ENCODE peak calls at places on chromosomes 13 and 19, in seven cellular contexts. O is H1, D is GM12891, Y is SK-N-SH, Z is GM12878, K is HepG2, W is K562. F is an unnamed sample.
A peak's percentile ranks its signal among the peaks of the same experiment; 100 is the strongest.

GRCh38 chr13:65336916-65337315 is 1893.2 kb downstream of the PCDH9 start:
- DNase-seq in O (no peak), D (no peak), Y (no peak), Z (no peak), K (no peak), W (no peak), F (no peak)

GRCh38 chr13:46866150-46866549 is 30.7 kb downstream of the HTR2A start:
- DNase-seq in O (no peak), D (no peak), Y (peak; percentile 21), Z (no peak), K (peak; percentile 4), W (no peak), F (no peak)

GRCh38 chr13:40103864-40104263 is 448.4 kb downstream of the COG6 start:
- DNase-seq in O (no peak), D (no peak), Y (no peak), Z (no peak), K (no peak), W (no peak), F (no peak)

GRCh38 chr13:39132286-39132685 is 94.0 kb downstream of the NHLRC3 start:
- DNase-seq in O (no peak), D (no peak), Y (no peak), Z (no peak), K (no peak), W (no peak), F (no peak)

GRCh38 chr13:20192470-20193141 is at the start of gene GJB2:
- DNase-seq in O (peak; percentile 54), D (no peak), Y (peak; percentile 51), Z (no peak), K (no peak), W (no peak), F (no peak)

GRCh38 chr13:40170091-40170490 is 496.4 kb downstream of the FOXO1 start:
- DNase-seq in O (no peak), D (no peak), Y (no peak), Z (no peak), K (no peak), W (no peak), F (no peak)

GRCh38 chr19:805161-805561 is 7.9 kb downstream of the PTBP1 start:
- DNase-seq in O (no peak), D (no peak), Y (peak; percentile 42), Z (no peak), K (no peak), W (no peak), F (no peak)

GRCh38 chr13:48074006-48074405 is 20.9 kb downstream of the MED4 start:
- DNase-seq in O (no peak), D (no peak), Y (no peak), Z (no peak), K (no peak), W (no peak), F (no peak)

GRCh38 chr13:113926951-113927660 is 46.8 kb downstream of the C13orf46 start:
- DNase-seq in O (no peak), D (no peak), Y (peak; percentile 66), Z (no peak), K (no peak), W (no peak), F (no peak)

GRCh38 chr19:19064811-19065745 is 1.3 kb downstream of the SLC25A42 start:
- DNase-seq in O (no peak), D (no peak), Y (peak; percentile 56), Z (no peak), K (no peak), W (peak; percentile 29), F (no peak)

GRCh38 chr19:3970808-3971598 is at the start of gene DAPK3:
- DNase-seq in O (peak; percentile 98), D (peak; percentile 98), Y (peak; percentile 98), Z (peak; percentile 91), K (peak; percentile 95), W (peak; percentile 97), F (peak; percentile 98)

GRCh38 chr13:64884976-64885375 is 2345.2 kb downstream of the PCDH9 start:
- DNase-seq in O (no peak), D (no peak), Y (no peak), Z (no peak), K (no peak), W (no peak), F (no peak)

GRCh38 chr19:10776900-10777650 is 58.9 kb downstream of the TMED1 start:
- DNase-seq in O (no peak), D (no peak), Y (no peak), Z (no peak), K (no peak), W (no peak), F (no peak)

GRCh38 chr19:41821003-41821735 is 23.3 kb downstream of the LYPD4 start:
- DNase-seq in O (peak; percentile 50), D (peak; percentile 65), Y (peak; percentile 70), Z (peak; percentile 12), K (peak; percentile 41), W (peak; percentile 77), F (peak; percentile 56)

GRCh38 chr13:111853146-111853545 is 213.8 kb upstream of the SOX1 start:
- DNase-seq in O (peak; percentile 31), D (no peak), Y (no peak), Z (no peak), K (no peak), W (no peak), F (no peak)

GRCh38 chr13:111852701-111853100 is 214.2 kb upstream of the SOX1 start:
- DNase-seq in O (peak; percentile 45), D (no peak), Y (no peak), Z (no peak), K (no peak), W (no peak), F (no peak)

GRCh38 chr13:111850976-111851375 is 216.0 kb upstream of the SOX1 start:
- DNase-seq in O (peak; percentile 20), D (no peak), Y (no peak), Z (no peak), K (no peak), W (no peak), F (no peak)

GRCh38 chr13:111847964-111848363 is 219.0 kb upstream of the SOX1 start:
- DNase-seq in O (no peak), D (no peak), Y (no peak), Z (no peak), K (no peak), W (no peak), F (no peak)

GRCh38 chr13:111850458-111850857 is 216.5 kb upstream of the SOX1 start:
- DNase-seq in O (peak; percentile 40), D (no peak), Y (no peak), Z (no peak), K (no peak), W (no peak), F (no peak)
- TF ChIP-seq POLR2AphosphoS5 in O (no peak), D (no peak), Y (no peak), Z (no peak), K (no peak), W (no peak), F (no peak)

DNA sequence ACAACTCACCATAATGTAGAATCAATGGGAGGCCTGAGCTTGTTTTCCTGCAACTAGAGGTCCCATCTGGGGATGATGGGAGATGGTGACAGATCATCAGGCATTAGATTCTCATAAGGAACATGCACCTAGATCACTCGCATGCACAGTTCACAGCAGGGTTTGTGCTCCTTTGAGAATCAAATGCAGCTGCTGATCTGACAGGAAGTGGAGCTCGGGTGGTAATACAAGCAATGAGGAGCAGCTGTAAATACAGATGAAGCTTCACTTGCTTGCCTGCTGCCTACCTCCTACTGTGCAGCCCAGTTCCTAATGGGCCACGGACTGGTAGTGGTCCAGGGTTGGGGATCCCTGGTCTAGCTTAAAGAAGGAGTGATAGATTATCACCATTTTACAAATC is 33.0 kb downstream of the KPNA3 start:
- DNase-seq in O (no peak), D (no peak), Y (no peak), Z (no peak), K (no peak), W (no peak), F (no peak)
- TF ChIP-seq TAF1 in O (no peak), D (no peak), Y (no peak), Z (no peak), K (no peak), W (no peak), F (no peak)

GRCh38 chr13:53054569-53054968 is 26.0 kb downstream of the OLFM4 start:
- DNase-seq in O (no peak), D (no peak), Y (no peak), Z (no peak), K (no peak), W (no peak), F (no peak)

GRCh38 chr13:53048880-53049279 is 20.3 kb downstream of the OLFM4 start:
- DNase-seq in O (no peak), D (no peak), Y (no peak), Z (no peak), K (no peak), W (no peak), F (no peak)

GRCh38 chr13:53058077-53058660 is 29.6 kb downstream of the OLFM4 start:
- DNase-seq in O (no peak), D (no peak), Y (no peak), Z (no peak), K (no peak), W (no peak), F (no peak)

GRCh38 chr13:53052675-53053074 is 24.1 kb downstream of the OLFM4 start:
- DNase-seq in O (no peak), D (no peak), Y (no peak), Z (no peak), K (no peak), W (no peak), F (no peak)
- TF ChIP-seq POLR2AphosphoS5 in O (no peak), D (no peak), Y (no peak), Z (no peak), K (no peak), W (no peak), F (no peak)

GRCh38 chr13:31955745-31956144 is 75.8 kb upstream of the FRY start:
- DNase-seq in O (no peak), D (no peak), Y (no peak), Z (no peak), K (no peak), W (no peak), F (no peak)

GRCh38 chr13:31950121-31950810 is 81.3 kb upstream of the FRY start:
- DNase-seq in O (no peak), D (no peak), Y (no peak), Z (no peak), K (no peak), W (no peak), F (no peak)

GRCh38 chr13:31956944-31957644 is 74.5 kb upstream of the FRY start:
- DNase-seq in O (no peak), D (no peak), Y (no peak), Z (no peak), K (no peak), W (no peak), F (no peak)

GRCh38 chr13:31951215-31951678 is 80.3 kb upstream of the FRY start:
- DNase-seq in O (no peak), D (peak; percentile 37), Y (no peak), Z (peak; percentile 89), K (no peak), W (no peak), F (peak; percentile 31)

DNA sequence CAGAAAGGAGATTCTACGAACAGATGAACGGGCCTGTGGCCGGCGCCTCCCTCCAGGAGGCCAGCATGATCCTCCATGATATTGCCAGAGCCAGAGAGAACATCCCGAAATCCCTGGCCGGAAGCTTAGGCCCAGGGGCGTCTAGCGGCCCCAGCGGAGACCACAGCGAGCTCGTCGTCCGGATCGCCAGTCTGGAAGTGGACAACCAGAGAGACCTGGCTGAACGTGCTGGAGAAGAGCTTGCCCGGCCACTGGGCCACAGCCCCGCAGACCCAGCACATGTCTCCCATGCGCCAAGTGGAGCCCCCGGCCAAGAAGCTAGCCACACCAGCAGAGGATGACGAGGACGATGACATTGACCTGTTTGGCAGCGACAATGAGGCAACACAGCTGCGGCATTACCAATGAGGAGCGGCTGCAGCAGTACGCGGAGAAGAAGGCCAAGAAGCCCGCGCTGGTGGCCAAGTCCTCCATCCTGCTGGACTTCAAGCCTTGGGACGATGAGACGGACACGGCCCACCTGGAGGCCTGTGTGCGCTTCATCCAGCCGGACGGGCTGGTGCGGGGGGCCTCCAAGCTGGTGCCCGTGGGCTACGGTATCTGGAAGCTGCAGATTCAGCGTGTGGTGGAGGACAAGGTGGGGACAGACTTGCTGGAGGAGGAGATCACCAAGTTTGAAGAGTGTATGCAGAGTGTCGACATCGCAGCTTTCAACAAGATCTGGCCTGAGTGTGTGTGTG is 78.8 kb upstream of the FRY start:
- DNase-seq in O (no peak), D (no peak), Y (no peak), Z (no peak), K (no peak), W (no peak), F (no peak)
- TF ChIP-seq TAF1 in O (no peak), D (no peak), Y (no peak), Z (no peak), K (no peak), W (no peak), F (no peak)

F was measured in GM12892.